ENCODE peak calls at places on chromosome 13, in eight cellular contexts. A, K, Z, I, X, O, G and W are unnamed samples.
A peak's percentile ranks its signal among the peaks of the same experiment; 100 is the strongest.

GRCh38 chr13:94968040-94968756 is 255.9 kb upstream of the SOX21 start:
- DNase-seq in A (no peak), K (no peak), Z (no peak), I (peak; percentile 3), X (no peak), O (peak; percentile 71), G (no peak), W (peak; percentile 79)

GRCh38 chr13:35712907-35713685 is 236.6 kb upstream of the MAB21L1 start:
- DNase-seq in A (no peak), K (peak; percentile 96), Z (no peak), I (no peak), X (peak; percentile 39), O (no peak), G (no peak), W (peak; percentile 50)

GRCh38 chr13:38905861-38906260 is 84.8 kb downstream of the STOML3 start:
- DNase-seq in A (no peak), K (no peak), Z (no peak), I (no peak), X (no peak), O (no peak), G (no peak), W (no peak)

GRCh38 chr13:24192036-24192810 is 31.7 kb downstream of the SPATA13 start:
- DNase-seq in A (no peak), K (no peak), Z (no peak), I (no peak), X (no peak), O (no peak), G (no peak), W (no peak)

GRCh38 chr13:26476111-26476743 is 81.3 kb upstream of the WASF3 start:
- DNase-seq in A (no peak), K (no peak), Z (peak; percentile 64), I (no peak), X (peak; percentile 46), O (no peak), G (no peak), W (peak; percentile 54)

GRCh38 chr13:39967199-39967959 is 311.9 kb downstream of the COG6 start:
- DNase-seq in A (no peak), K (no peak), Z (no peak), I (no peak), X (no peak), O (no peak), G (no peak), W (no peak)

GRCh38 chr13:113538689-113539058 is 45.9 kb upstream of the TFDP1 start:
- DNase-seq in A (no peak), K (no peak), Z (no peak), I (no peak), X (no peak), O (no peak), G (no peak), W (peak; percentile 39)

GRCh38 chr13:40502236-40502635 is 164.2 kb downstream of the FOXO1 start:
- DNase-seq in A (no peak), K (no peak), Z (no peak), I (no peak), X (peak; percentile 53), O (no peak), G (no peak), W (no peak)

GRCh38 chr13:33128134-33128533 is 111.9 kb downstream of the KL start:
- DNase-seq in A (no peak), K (no peak), Z (no peak), I (no peak), X (no peak), O (no peak), G (no peak), W (no peak)

GRCh38 chr13:33129094-33129832 is 113.0 kb downstream of the KL start:
- DNase-seq in A (no peak), K (no peak), Z (peak; percentile 60), I (peak; percentile 64), X (no peak), O (no peak), G (no peak), W (no peak)

GRCh38 chr13:33125821-33126570 is 109.8 kb downstream of the KL start:
- DNase-seq in A (no peak), K (peak; percentile 94), Z (peak; percentile 61), I (peak; percentile 41), X (peak; percentile 97), O (peak; percentile 64), G (peak; percentile 45), W (peak; percentile 56)

GRCh38 chr13:33129886-33130285 is 113.7 kb downstream of the KL start:
- DNase-seq in A (no peak), K (no peak), Z (no peak), I (no peak), X (no peak), O (no peak), G (no peak), W (no peak)

DNA sequence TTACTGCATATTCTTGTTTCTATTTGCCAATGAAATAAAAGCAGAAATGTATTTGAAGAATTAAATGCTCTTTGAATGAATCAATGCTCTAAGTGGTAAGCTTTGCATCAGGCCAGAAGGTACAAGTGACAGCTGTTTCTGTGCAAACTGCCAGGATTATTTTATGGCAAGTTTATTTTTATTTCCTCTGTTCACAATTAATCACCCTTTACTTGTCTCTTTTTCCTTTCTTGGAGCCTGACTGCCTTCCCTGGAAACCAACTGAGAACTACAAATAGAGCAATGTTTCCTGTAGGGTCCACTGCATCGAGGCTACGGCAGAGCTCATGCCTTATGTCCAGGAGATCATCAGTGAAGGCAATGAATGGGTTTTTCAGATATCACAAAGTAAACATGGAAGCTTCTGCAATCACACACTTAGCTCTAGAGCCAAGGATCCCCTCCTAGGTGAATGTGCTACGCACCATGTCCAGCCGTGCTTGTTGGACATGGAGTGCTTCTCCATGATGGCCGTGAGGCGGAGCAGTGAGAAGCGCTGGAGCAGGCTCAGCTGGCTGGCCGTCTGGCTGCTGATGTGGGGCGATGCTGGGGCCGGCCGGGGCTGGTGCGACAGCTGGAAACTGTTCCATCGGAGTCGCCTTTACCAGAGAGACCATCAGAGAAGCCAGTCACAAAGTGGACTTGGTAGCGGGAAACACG is 110.8 kb downstream of the KL start:
- DNase-seq in A (no peak), K (peak; percentile 18), Z (peak; percentile 40), I (peak; percentile 64), X (peak; percentile 52), O (no peak), G (no peak), W (no peak)
- H3K4me3 ChIP-seq in A (no peak overlapping the region), K (no peak overlapping the region), Z (peak overlapping the region; percentile 18), I (no peak overlapping the region), X (no peak overlapping the region), O (no peak overlapping the region), G (no peak overlapping the region), W (no peak overlapping the region)

DNA sequence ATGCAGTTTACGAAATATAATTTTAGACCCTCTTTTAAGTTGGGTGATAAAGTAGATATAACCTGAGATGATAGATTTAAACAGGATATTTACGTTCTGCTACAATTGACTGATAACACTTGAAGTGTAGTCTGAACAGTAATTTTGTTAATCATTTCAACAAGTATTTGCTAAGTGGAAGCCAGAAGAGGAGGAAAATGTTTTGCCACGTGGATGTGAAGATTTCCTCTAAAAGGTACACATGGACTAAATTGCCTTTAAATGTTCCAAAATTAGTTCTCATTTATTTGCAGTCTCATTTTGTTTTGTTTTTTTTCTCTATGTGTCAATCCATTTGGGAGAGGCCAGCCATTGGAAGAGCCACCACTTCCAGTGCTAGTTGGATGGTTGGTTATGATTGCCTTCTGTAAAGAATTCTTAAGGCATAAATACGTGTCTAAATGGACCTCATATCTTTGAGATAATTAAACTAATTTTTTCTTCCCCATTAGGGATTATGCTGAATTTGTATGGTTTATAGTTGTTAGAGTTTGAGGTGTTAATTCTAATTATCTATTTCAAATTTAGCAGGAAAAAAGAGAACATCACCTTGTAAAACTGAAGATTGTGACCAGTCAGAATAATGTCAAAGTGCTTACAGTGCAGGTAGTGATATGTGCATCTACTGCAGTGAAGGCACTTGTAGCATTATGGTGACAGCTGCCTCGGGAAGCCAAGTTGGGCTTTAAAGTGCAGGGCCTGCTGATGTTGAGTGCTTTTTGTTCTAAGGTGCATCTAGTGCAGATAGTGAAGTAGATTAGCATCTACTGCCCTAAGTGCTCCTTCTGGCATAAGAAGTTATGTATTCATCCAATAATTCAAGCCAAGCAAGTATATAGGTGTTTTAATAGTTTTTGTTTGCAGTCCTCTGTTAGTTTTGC is 2.8 kb downstream of the MIR17HG start:
- DNase-seq in A (no peak), K (no peak), Z (no peak), I (no peak), X (no peak), O (no peak), G (no peak), W (no peak)
- H3K36me3 ChIP-seq in A (no peaks in the 10 kb centered on the region), K (no peaks in the 10 kb centered on the region), Z (peaks cover 36% of the 10 kb centered on the region), I (no peaks in the 10 kb centered on the region), X (peaks cover 36% of the 10 kb centered on the region), O (peaks cover 25% of the 10 kb centered on the region), G (no peaks in the 10 kb centered on the region), W (peaks cover 36% of the 10 kb centered on the region)

DNA sequence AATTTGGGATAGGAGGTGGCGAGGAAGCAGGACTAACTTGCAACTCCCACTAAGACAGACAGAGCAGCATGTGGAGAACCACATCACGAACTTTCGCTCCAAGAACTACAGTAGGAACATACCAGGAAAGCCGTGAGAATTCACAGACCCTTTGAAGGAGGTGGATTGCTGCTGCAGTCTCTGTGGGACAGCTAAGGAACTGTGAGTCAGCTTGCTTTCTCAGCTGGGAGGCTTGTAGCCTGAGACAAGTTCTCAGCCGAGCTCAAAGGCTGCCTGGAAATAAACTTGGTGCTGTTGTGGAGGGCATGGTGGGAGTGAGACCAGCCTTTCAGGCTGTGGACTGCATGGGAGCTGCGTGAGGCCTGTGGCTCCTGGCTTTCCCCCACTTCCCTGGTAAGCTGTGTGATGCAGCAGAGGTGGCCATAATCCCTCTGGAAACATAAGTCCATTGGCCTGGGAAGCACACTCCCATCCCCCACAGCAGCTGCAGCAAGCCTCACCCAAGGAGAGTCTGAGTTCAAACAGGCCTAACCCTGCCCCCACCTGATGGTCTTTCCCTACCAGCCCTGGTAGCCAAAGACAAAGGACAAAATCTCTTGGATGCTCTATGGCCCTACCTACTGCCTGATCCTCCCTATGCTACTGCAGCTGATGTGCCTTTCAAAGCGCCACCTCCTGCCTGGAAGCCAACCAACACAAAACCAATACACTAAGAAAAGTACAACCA is 441.1 kb upstream of the HTR2A start:
- DNase-seq in A (no peak), K (no peak), Z (no peak), I (no peak), X (peak; percentile 92), O (peak; percentile 1), G (no peak), W (peak; percentile 2)
- H3K27me3 ChIP-seq in A (no peaks in the 10 kb centered on the region), K (no peaks in the 10 kb centered on the region), Z (no peaks in the 10 kb centered on the region), I (no peaks in the 10 kb centered on the region), X (no peaks in the 10 kb centered on the region), O (no peaks in the 10 kb centered on the region), G (no peaks in the 10 kb centered on the region), W (no peaks in the 10 kb centered on the region)

DNA sequence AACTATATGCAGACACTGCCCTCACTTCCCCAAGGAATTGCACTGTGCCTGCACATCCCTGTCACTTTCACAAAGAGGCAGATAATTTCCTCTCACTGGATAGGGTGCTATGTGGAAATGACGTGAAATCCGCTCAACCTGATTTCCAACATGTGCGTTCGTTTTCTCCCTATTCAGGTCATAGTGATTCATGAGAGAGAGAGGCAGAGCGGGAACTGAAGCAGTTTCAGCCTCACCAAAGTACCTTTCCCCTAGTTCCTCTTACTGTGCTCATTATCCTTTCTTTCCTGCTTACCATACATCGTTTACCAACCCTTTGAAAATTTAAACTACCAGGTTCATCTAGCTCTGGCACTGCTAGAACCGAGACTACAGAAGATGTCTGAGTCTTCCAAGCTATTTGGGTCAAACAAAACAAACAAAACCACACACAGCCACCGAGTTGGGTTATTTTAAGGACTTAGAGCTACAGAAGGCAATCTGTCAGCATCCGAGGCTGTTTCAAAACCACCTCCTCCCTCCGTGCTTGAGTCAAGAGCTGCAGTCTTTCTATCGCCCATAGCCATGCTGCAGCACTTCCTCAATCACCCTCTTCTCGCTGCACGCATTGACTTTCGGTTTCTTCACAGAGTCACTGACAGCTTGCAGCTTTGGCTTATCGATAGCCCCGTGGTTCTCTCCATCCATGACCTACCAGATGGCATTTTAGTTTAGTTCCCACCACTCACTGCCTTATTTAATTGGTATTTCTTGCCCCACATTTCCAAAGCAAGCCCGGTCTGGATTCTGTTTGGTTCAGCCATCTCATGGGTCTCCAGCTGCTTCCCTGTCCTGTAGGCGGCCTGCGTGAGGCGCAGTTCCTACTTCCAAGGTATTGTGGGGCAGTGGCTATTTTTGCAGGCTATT is 1395.8 kb downstream of the EFNB2 start:
- DNase-seq in A (peak; percentile 60), K (no peak), Z (peak; percentile 26), I (peak; percentile 21), X (no peak), O (peak; percentile 13), G (peak; percentile 18), W (no peak)
- H3K4me3 ChIP-seq in A (peak overlapping the region; percentile 73), K (no peak overlapping the region), Z (peak overlapping the region; percentile 61), I (peak overlapping the region; percentile 54), X (peak overlapping the region; percentile 46), O (no peak overlapping the region), G (peak overlapping the region; percentile 31), W (no peak overlapping the region)